ENCODE peak calls at places on chromosomes 12 and 14, in seven cellular contexts. One of them, this sample, is unnamed.

GRCh38 chr14:97584528-97584927 is 787.3 kb downstream of the VRK1 start:
- ATAC-seq in GM12878: no peak
- ATAC-seq in K562: no peak
- ATAC-seq in body of pancreas: no peak
- ATAC-seq in heart left ventricle: no peak
- ATAC-seq in right lobe of liver: peak
- ATAC-seq in HepG2: no peak
- ATAC-seq in this sample: no peak

GRCh38 chr14:18660585-18660922 is 59.6 kb downstream of the OR11H12 start:
- ATAC-seq in K562: peak
- ATAC-seq in right lobe of liver: peak
- ATAC-seq in HepG2: peak
- ATAC-seq in body of pancreas: no peak
- ATAC-seq in GM12878: no peak
- ATAC-seq in heart left ventricle: no peak
- ATAC-seq in this sample: no peak

GRCh38 chr12:22313276-22313995 is 21.1 kb downstream of the ST8SIA1 start:
- ATAC-seq in heart left ventricle: no peak
- ATAC-seq in right lobe of liver: no peak
- ATAC-seq in K562: no peak
- ATAC-seq in GM12878: no peak
- ATAC-seq in body of pancreas: no peak
- ATAC-seq in HepG2: no peak
- ATAC-seq in this sample: no peak

GRCh38 chr14:67835596-67835995 is 16.0 kb downstream of the RAD51B start:
- ATAC-seq in HepG2: no peak
- ATAC-seq in heart left ventricle: no peak
- ATAC-seq in GM12878: no peak
- ATAC-seq in K562: no peak
- ATAC-seq in right lobe of liver: no peak
- ATAC-seq in body of pancreas: no peak
- ATAC-seq in this sample: no peak

GRCh38 chr12:76799362-76799761 is 35.4 kb downstream of the ZDHHC17 start:
- ATAC-seq in HepG2: no peak
- ATAC-seq in right lobe of liver: no peak
- ATAC-seq in K562: no peak
- ATAC-seq in heart left ventricle: no peak
- ATAC-seq in body of pancreas: no peak
- ATAC-seq in GM12878: no peak
- ATAC-seq in this sample: no peak

GRCh38 chr12:128290938-128291337 is 24.0 kb downstream of the TMEM132C start:
- ATAC-seq in HepG2: no peak
- ATAC-seq in right lobe of liver: no peak
- ATAC-seq in body of pancreas: no peak
- ATAC-seq in heart left ventricle: no peak
- ATAC-seq in GM12878: no peak
- ATAC-seq in K562: no peak
- ATAC-seq in this sample: no peak

GRCh38 chr12:19898009-19898408 is 458.7 kb downstream of the AEBP2 start:
- ATAC-seq in body of pancreas: no peak
- ATAC-seq in HepG2: no peak
- ATAC-seq in GM12878: no peak
- ATAC-seq in right lobe of liver: no peak
- ATAC-seq in K562: no peak
- ATAC-seq in heart left ventricle: peak
- ATAC-seq in this sample: no peak

GRCh38 chr14:76868453-76869170 is 42.4 kb downstream of the LRRC74A start:
- ATAC-seq in heart left ventricle: no peak
- ATAC-seq in HepG2: no peak
- ATAC-seq in GM12878: no peak
- ATAC-seq in right lobe of liver: no peak
- ATAC-seq in body of pancreas: no peak
- ATAC-seq in K562: no peak
- ATAC-seq in this sample: no peak

GRCh38 chr14:32078030-32078793 is 1.1 kb downstream of the ARHGAP5 start:
- ATAC-seq in HepG2: peak
- ATAC-seq in body of pancreas: peak
- ATAC-seq in heart left ventricle: no peak
- ATAC-seq in GM12878: peak
- ATAC-seq in K562: peak
- ATAC-seq in right lobe of liver: peak
- ATAC-seq in this sample: no peak

GRCh38 chr14:32075636-32076277 is 1.3 kb upstream of the ARHGAP5 start:
- ATAC-seq in right lobe of liver: peak
- ATAC-seq in GM12878: peak
- ATAC-seq in heart left ventricle: peak
- ATAC-seq in HepG2: peak
- ATAC-seq in body of pancreas: peak
- ATAC-seq in K562: peak
- ATAC-seq in this sample: peak

GRCh38 chr14:32076278-32077080 is 625 bp upstream of the ARHGAP5 start:
- ATAC-seq in body of pancreas: peak
- ATAC-seq in K562: peak
- ATAC-seq in heart left ventricle: peak
- ATAC-seq in right lobe of liver: peak
- ATAC-seq in GM12878: peak
- ATAC-seq in HepG2: peak
- ATAC-seq in this sample: peak

GRCh38 chr14:32078794-32079663 is 1.9 kb downstream of the ARHGAP5 start:
- ATAC-seq in body of pancreas: no peak
- ATAC-seq in HepG2: peak
- ATAC-seq in GM12878: no peak
- ATAC-seq in K562: no peak
- ATAC-seq in heart left ventricle: no peak
- ATAC-seq in right lobe of liver: no peak
- ATAC-seq in this sample: no peak

DNA sequence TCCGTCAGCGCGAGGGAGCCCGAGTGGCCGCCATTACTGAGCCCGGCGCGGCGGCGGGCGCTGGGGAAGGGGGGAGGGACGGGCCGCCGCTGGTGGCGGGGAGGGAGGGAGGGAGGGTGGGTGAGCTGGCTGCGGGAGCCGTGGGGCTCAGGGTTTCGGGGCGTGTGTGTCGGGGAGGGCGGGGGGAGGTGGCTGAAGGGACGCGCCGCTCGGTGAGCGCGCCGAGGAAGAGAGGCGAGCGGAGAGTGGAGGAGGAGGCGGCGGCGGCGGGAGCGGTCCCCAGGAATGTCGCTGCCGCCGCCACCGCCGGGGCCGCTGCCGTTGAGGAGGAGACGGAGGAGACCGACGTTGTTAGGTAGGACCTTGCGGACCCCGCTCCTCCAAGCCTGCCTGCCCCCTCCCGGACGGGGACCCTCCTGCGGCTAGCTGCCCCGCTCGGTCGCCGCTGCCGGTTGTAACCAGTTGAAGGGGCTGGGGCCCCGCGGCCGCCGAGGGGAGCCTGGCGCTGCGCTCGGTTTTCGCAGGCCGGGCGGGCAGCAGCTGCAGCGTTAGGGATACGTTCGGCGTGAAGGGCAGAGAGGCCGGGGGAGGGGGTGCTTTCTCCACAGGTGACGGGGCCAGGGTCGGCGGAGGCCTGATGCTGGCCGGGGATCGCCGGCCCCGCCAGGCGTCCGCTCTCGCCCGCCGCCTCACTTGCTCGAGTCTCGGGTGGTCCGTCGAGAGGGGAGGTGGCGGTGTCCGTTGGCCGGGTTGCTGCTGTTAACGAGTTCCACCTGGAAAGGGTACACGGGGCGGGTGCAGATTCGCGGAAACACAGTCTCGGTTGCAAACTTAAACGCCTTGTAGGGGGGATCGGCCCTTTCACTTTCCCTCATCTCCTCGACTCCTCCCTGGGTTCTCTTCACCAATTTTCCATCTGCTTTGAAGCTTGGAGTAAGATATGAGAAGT is at the start of gene ARHGAP5:
- ATAC-seq in HepG2: peak
- ATAC-seq in GM12878: peak
- ATAC-seq in right lobe of liver: peak
- ATAC-seq in K562: peak
- ATAC-seq in heart left ventricle: peak
- ATAC-seq in body of pancreas: peak
- ATAC-seq in this sample: peak
- TF ChIP-seq POLR2A in HepG2: peak
- TF ChIP-seq POLR2A in GM12878: peak
- TF ChIP-seq POLR2A in right lobe of liver: peak
- TF ChIP-seq POLR2A in K562: peak
- TF ChIP-seq POLR2A in heart left ventricle: no peak
- TF ChIP-seq POLR2A in body of pancreas: peak
- TF ChIP-seq POLR2A in this sample: peak

DNA sequence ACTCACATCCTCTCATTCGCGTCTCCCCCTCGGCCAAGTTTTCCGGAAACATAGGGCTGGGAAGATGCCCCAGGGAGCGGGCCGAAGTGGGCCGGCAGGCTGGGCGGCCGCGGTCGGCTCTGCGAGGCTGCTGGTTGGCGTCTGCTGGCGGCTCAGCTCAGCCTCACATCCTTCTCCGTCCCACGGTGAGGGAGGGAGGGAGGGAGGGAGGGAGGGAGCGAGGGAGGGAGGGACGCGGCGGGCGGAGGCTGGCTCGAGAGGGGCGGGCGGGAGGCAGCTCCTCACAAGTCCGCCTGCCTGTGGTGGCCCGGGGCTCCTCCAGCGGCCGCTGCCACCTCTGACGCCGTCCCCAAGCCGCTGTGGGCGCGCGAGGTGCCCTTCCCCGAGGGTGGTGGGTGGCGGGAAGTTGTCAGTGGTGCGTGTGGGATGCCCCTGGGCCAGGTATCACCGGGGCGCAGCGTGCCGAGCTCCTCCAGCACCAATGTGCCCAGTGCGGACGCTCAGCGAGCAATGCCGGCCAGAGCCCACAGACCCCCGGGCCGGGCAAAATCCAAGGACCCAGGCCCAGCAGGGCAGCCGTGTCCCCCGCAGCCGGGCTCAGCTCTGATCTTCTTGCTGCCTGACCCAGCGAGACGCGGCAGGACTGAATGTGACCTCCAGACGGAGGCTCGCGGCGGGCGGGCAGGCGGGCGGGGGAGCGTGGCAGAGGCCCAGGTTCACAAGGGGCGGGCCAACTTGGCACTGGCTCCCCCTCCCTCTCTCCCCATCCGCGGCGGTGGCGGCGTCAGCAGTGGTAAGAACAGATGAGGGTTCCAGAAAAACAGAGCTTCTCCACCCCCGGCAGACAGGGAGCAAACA is 94.0 kb downstream of the RFLNA start:
- ATAC-seq in GM12878: peak
- ATAC-seq in body of pancreas: peak
- ATAC-seq in right lobe of liver: peak
- ATAC-seq in heart left ventricle: peak
- ATAC-seq in HepG2: peak
- ATAC-seq in K562: no peak
- ATAC-seq in this sample: peak
- TF ChIP-seq POLR2A in GM12878: no peak
- TF ChIP-seq POLR2A in body of pancreas: peak
- TF ChIP-seq POLR2A in right lobe of liver: peak
- TF ChIP-seq POLR2A in heart left ventricle: no peak
- TF ChIP-seq POLR2A in HepG2: peak
- TF ChIP-seq POLR2A in K562: no peak
- TF ChIP-seq POLR2A in this sample: peak

DNA sequence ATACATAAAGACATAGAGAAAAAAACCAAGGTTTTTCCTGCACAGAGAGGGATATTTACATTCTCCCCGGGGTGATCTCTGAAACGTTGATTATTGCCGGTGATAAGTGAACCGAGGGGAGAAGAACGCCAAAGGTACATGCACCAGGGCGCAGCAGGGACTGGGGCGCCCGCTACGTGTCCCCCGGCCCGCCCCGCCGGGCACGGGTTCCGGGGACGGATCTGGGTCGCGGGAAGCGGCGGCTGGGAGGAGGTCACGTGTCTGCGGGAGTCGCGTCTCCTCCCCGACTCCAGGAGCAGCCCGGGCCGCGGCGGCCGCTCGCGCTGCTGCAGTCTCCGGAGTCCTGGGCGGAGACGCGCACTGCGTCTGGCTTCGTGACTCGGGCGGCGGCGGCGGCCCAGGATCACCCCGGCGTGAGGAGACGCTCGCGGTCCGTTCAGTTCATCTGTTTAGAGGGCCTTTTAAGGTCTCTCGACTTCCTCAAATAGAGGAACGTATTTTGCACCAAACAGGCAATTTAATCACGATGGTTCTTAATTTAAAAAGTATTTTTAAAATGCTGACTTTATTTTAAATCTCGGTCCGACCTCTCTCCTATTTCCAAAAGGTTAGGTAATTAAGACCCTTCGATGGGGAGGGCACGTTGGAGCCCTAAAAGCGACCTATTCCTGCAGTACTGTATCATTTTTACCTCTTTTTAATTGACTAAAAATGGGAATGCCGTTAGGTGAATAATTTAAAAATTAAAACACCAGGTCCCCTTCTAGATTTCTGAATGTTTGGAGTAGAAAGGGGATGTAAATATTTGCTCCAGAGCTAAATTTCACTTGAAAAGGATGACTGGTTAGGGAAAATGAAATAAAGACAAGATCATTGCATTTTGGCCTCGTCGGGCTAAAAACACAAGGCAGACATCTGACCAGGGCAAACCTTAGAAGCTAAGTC is 1.8 kb upstream of the BHLHE41 start:
- ATAC-seq in HepG2: peak
- ATAC-seq in GM12878: peak
- ATAC-seq in heart left ventricle: peak
- ATAC-seq in right lobe of liver: peak
- ATAC-seq in body of pancreas: peak
- ATAC-seq in K562: peak
- ATAC-seq in this sample: peak
- TF ChIP-seq POLR2A in HepG2: no peak
- TF ChIP-seq POLR2A in GM12878: no peak
- TF ChIP-seq POLR2A in heart left ventricle: no peak
- TF ChIP-seq POLR2A in right lobe of liver: no peak
- TF ChIP-seq POLR2A in body of pancreas: peak
- TF ChIP-seq POLR2A in K562: no peak
- TF ChIP-seq POLR2A in this sample: peak

GRCh38 chr12:100576311-100577036 is 3.0 kb downstream of the GAS2L3 start:
- ATAC-seq in right lobe of liver: no peak
- ATAC-seq in GM12878: no peak
- ATAC-seq in K562: peak
- ATAC-seq in body of pancreas: no peak
- ATAC-seq in heart left ventricle: no peak
- ATAC-seq in HepG2: no peak
- ATAC-seq in this sample: no peak

GRCh38 chr12:100572184-100572583 is 1.3 kb upstream of the GAS2L3 start:
- ATAC-seq in right lobe of liver: no peak
- ATAC-seq in HepG2: no peak
- ATAC-seq in K562: no peak
- ATAC-seq in GM12878: no peak
- ATAC-seq in body of pancreas: no peak
- ATAC-seq in heart left ventricle: no peak
- ATAC-seq in this sample: no peak

GRCh38 chr12:100574262-100575074 is 984 bp downstream of the GAS2L3 start:
- ATAC-seq in HepG2: peak
- ATAC-seq in heart left ventricle: no peak
- ATAC-seq in K562: peak
- ATAC-seq in GM12878: peak
- ATAC-seq in body of pancreas: peak
- ATAC-seq in right lobe of liver: peak
- ATAC-seq in this sample: no peak

GRCh38 chr12:100573168-100573498 is 351 bp upstream of the GAS2L3 start:
- ATAC-seq in right lobe of liver: no peak
- ATAC-seq in HepG2: no peak
- ATAC-seq in GM12878: no peak
- ATAC-seq in K562: no peak
- ATAC-seq in body of pancreas: peak
- ATAC-seq in heart left ventricle: no peak
- ATAC-seq in this sample: no peak

DNA sequence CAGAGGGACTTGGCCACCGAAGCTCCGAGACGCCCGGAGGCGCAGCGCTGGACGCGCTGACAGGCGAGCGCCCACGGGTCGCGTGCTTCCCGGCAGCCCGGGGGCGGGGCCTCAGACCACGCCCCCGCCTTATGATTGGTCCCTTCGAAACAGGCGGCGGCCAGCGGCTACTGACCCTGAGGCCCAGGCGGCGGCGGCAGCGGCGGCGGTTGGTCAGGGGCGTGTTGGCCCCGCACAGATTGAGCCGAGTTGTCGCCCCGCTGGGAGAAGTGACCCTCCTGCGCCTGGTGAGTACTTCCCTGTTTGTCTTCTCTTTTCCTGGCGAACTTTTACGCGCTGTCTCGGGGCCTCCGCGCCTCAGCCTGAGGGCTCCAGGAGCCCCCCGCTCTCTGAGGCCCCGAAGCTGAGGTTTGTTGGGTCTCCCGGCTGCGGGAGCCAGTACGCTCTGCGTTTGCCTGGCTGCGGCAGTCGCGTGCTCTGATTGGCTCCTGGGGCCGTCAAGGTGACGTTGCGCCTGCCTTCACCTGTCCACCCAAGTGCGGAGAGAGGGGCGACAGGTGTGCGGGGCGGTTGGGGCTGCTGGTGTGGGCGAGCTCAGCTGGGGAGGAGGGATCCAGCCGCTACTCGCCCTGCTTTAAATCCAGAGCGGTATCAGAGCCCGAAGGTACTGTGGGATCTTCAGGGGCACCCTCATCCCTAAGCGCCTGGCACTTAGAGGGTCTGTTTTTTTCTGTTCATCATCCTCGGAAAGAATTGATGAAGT is at the start of gene GAS2L3:
- ATAC-seq in right lobe of liver: peak
- ATAC-seq in K562: peak
- ATAC-seq in GM12878: peak
- ATAC-seq in HepG2: peak
- ATAC-seq in heart left ventricle: peak
- ATAC-seq in body of pancreas: peak
- ATAC-seq in this sample: peak
- TF ChIP-seq POLR2A in right lobe of liver: peak
- TF ChIP-seq POLR2A in K562: peak
- TF ChIP-seq POLR2A in GM12878: peak
- TF ChIP-seq POLR2A in HepG2: peak
- TF ChIP-seq POLR2A in heart left ventricle: no peak
- TF ChIP-seq POLR2A in body of pancreas: no peak
- TF ChIP-seq POLR2A in this sample: peak